ENCODE peak calls at places on chromosomes 12 and 14, in seven cellular contexts. One of them, this sample, is unnamed.

GRCh38 chr12:43113153-43113552 is 438.9 kb downstream of the ADAMTS20 start:
- DNase-seq in colonic mucosa: no peak
- DNase-seq in HCT116: no peak
- DNase-seq in A673: no peak
- DNase-seq in heart right ventricle: no peak
- DNase-seq in testis: no peak
- DNase-seq in mesenchymal stem cell: peak; percentile 24
- DNase-seq in this sample: peak; percentile 28

GRCh38 chr12:19620222-19620621 is 180.9 kb downstream of the AEBP2 start:
- DNase-seq in A673: no peak
- DNase-seq in colonic mucosa: peak; percentile 64
- DNase-seq in testis: no peak
- DNase-seq in mesenchymal stem cell: no peak
- DNase-seq in HCT116: no peak
- DNase-seq in heart right ventricle: no peak
- DNase-seq in this sample: no peak

GRCh38 chr14:105933238-105933637 is 406.9 kb downstream of the TMEM121 start:
- DNase-seq in testis: no peak
- DNase-seq in heart right ventricle: no peak
- DNase-seq in mesenchymal stem cell: no peak
- DNase-seq in colonic mucosa: no peak
- DNase-seq in A673: no peak
- DNase-seq in HCT116: no peak
- DNase-seq in this sample: no peak

GRCh38 chr12:113855998-113856397 is 110.1 kb downstream of the RBM19 start:
- DNase-seq in colonic mucosa: no peak
- DNase-seq in mesenchymal stem cell: no peak
- DNase-seq in testis: no peak
- DNase-seq in HCT116: no peak
- DNase-seq in heart right ventricle: peak; percentile 38
- DNase-seq in A673: no peak
- DNase-seq in this sample: no peak

GRCh38 chr12:2488596-2488995 is 306.2 kb upstream of the FKBP4 start:
- DNase-seq in mesenchymal stem cell: no peak
- DNase-seq in colonic mucosa: no peak
- DNase-seq in testis: no peak
- DNase-seq in A673: no peak
- DNase-seq in heart right ventricle: no peak
- DNase-seq in HCT116: no peak
- DNase-seq in this sample: no peak

GRCh38 chr12:45464699-45465098 is 248.8 kb downstream of the ANO6 start:
- DNase-seq in heart right ventricle: no peak
- DNase-seq in colonic mucosa: no peak
- DNase-seq in HCT116: peak; percentile 2
- DNase-seq in testis: peak; percentile 16
- DNase-seq in A673: peak; percentile 35
- DNase-seq in mesenchymal stem cell: peak; percentile 2
- DNase-seq in this sample: no peak

GRCh38 chr12:122121341-122122192 is 43.0 kb downstream of the MLXIP start:
- DNase-seq in heart right ventricle: no peak
- DNase-seq in colonic mucosa: no peak
- DNase-seq in A673: no peak
- DNase-seq in testis: no peak
- DNase-seq in HCT116: no peak
- DNase-seq in mesenchymal stem cell: no peak
- DNase-seq in this sample: no peak

GRCh38 chr14:89810101-89810500 is 144.4 kb downstream of the EFCAB11 start:
- DNase-seq in colonic mucosa: no peak
- DNase-seq in heart right ventricle: no peak
- DNase-seq in HCT116: no peak
- DNase-seq in mesenchymal stem cell: no peak
- DNase-seq in A673: no peak
- DNase-seq in testis: no peak
- DNase-seq in this sample: no peak

GRCh38 chr12:109199324-109199723 is 82.9 kb downstream of the ACACB start:
- DNase-seq in mesenchymal stem cell: no peak
- DNase-seq in colonic mucosa: no peak
- DNase-seq in heart right ventricle: no peak
- DNase-seq in HCT116: no peak
- DNase-seq in A673: no peak
- DNase-seq in testis: no peak
- DNase-seq in this sample: no peak

GRCh38 chr12:66087365-66087943 is 43.1 kb downstream of the LLPH start:
- DNase-seq in A673: peak; percentile 88
- DNase-seq in mesenchymal stem cell: peak; percentile 76
- DNase-seq in heart right ventricle: peak; percentile 66
- DNase-seq in HCT116: peak; percentile 68
- DNase-seq in testis: peak; percentile 84
- DNase-seq in colonic mucosa: peak; percentile 66
- DNase-seq in this sample: peak; percentile 90

GRCh38 chr12:18430425-18431048 is 169.2 kb downstream of the PIK3C2G start:
- DNase-seq in colonic mucosa: peak; percentile 49
- DNase-seq in A673: peak; percentile 27
- DNase-seq in HCT116: peak; percentile 38
- DNase-seq in mesenchymal stem cell: peak; percentile 71
- DNase-seq in heart right ventricle: peak; percentile 37
- DNase-seq in testis: peak; percentile 66
- DNase-seq in this sample: peak; percentile 78

GRCh38 chr14:20489093-20489994 is 16.0 kb upstream of the RNASE10 start:
- DNase-seq in heart right ventricle: peak; percentile 12
- DNase-seq in HCT116: no peak
- DNase-seq in mesenchymal stem cell: no peak
- DNase-seq in colonic mucosa: no peak
- DNase-seq in testis: no peak
- DNase-seq in A673: no peak
- DNase-seq in this sample: peak; percentile 45

GRCh38 chr12:105166736-105167135 is 59.2 kb downstream of the WASHC4 start:
- DNase-seq in A673: no peak
- DNase-seq in heart right ventricle: no peak
- DNase-seq in testis: no peak
- DNase-seq in colonic mucosa: no peak
- DNase-seq in HCT116: no peak
- DNase-seq in mesenchymal stem cell: peak; percentile 18
- DNase-seq in this sample: peak; percentile 65

GRCh38 chr12:28683371-28683770 is 465.7 kb upstream of the FAR2 start:
- DNase-seq in testis: no peak
- DNase-seq in heart right ventricle: no peak
- DNase-seq in colonic mucosa: no peak
- DNase-seq in mesenchymal stem cell: no peak
- DNase-seq in HCT116: no peak
- DNase-seq in A673: no peak
- DNase-seq in this sample: peak; percentile 64

GRCh38 chr12:51051787-51052186 is 3.7 kb downstream of the LETMD1 start:
- DNase-seq in A673: no peak
- DNase-seq in testis: no peak
- DNase-seq in mesenchymal stem cell: no peak
- DNase-seq in HCT116: no peak
- DNase-seq in heart right ventricle: no peak
- DNase-seq in colonic mucosa: no peak
- DNase-seq in this sample: no peak

GRCh38 chr12:133083345-133083744 is 2.6 kb downstream of the ZNF140 start:
- DNase-seq in A673: no peak
- DNase-seq in heart right ventricle: no peak
- DNase-seq in testis: no peak
- DNase-seq in mesenchymal stem cell: no peak
- DNase-seq in colonic mucosa: no peak
- DNase-seq in HCT116: no peak
- DNase-seq in this sample: no peak
- H3K9me3 ChIP-seq in A673: peaks cover 72% of the 10 kb centered on the region
- H3K9me3 ChIP-seq in heart right ventricle: peaks cover 61% of the 10 kb centered on the region
- H3K9me3 ChIP-seq in testis: no peaks in the 10 kb centered on the region
- H3K9me3 ChIP-seq in mesenchymal stem cell: peaks cover 81% of the 10 kb centered on the region
- H3K9me3 ChIP-seq in colonic mucosa: peaks cover 19% of the 10 kb centered on the region
- H3K9me3 ChIP-seq in HCT116: peaks cover 11% of the 10 kb centered on the region
- H3K9me3 ChIP-seq in this sample: peaks cover 76% of the 10 kb centered on the region

DNA sequence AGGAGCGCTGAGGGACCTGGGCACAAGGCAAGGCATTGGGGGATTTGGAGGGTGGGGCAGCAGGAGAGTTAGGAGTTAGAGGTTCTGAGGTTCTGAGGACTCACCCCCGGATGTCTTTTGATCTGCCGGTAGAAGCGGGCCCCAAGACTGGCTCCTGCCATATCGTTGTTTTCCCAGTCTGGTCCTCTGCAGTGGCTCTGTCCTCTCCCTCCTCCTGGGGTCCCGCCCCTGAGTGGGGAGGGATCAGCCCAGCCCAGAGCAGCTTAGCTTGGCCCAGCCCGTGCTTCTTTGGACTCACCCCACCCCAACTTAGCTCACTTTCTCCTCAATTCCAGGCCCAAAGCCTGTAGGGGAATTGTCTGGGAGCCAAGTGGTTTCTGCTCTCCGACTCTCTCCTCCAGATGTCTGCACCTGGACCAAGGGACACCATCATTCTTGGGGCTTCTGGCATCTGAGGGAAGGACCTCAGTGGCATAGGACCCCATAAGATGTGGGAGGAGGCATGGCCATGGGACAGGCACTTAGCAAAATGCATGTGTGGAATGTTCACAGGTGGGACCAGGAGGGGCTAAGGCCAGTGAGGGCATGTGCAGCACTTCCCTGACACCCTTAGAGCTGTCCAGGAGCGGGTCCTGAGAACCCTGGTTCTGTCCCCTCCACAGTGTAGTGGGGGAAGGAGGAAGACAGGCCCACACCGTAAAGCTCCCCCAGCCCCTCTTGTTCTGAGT is 7.6 kb downstream of the SHMT2 start:
- DNase-seq in heart right ventricle: peak; percentile 70
- DNase-seq in HCT116: no peak
- DNase-seq in mesenchymal stem cell: peak; percentile 30
- DNase-seq in colonic mucosa: no peak
- DNase-seq in A673: no peak
- DNase-seq in testis: no peak
- DNase-seq in this sample: peak; percentile 63
- H3K27me3 ChIP-seq in heart right ventricle: peaks cover 38% of the 10 kb centered on the region
- H3K27me3 ChIP-seq in HCT116: peaks cover 4% of the 10 kb centered on the region
- H3K27me3 ChIP-seq in mesenchymal stem cell: peaks cover 29% of the 10 kb centered on the region
- H3K27me3 ChIP-seq in colonic mucosa: peaks cover 60% of the 10 kb centered on the region
- H3K27me3 ChIP-seq in A673: peaks cover 12% of the 10 kb centered on the region
- H3K27me3 ChIP-seq in testis: no peaks in the 10 kb centered on the region
- H3K27me3 ChIP-seq in this sample: peaks cover 3% of the 10 kb centered on the region

DNA sequence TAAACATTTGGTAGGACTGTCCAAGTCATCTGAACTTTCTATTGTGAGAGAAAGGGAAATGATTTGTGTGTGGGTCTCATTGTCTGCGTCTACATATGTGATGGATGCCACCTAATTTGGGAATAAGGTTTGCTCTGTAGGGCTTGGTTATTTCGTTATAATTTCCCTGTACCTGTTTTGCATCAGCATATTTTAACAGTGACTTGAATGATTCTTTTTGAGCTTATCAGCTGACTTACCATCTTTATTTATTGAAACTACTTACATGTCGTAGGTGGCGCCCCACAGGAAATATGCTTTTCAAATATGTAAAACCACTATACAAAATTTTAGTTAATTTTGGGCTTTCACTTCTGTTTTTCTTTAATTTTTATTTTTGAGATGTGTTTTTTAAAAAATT is 56.5 kb upstream of the BCAT1 start:
- DNase-seq in heart right ventricle: no peak
- DNase-seq in HCT116: no peak
- DNase-seq in colonic mucosa: no peak
- DNase-seq in A673: no peak
- DNase-seq in testis: no peak
- DNase-seq in mesenchymal stem cell: no peak
- DNase-seq in this sample: no peak
- H3K4me3 ChIP-seq in heart right ventricle: no peak overlapping the region
- H3K4me3 ChIP-seq in HCT116: no peak overlapping the region
- H3K4me3 ChIP-seq in colonic mucosa: no peak overlapping the region
- H3K4me3 ChIP-seq in A673: no peak overlapping the region
- H3K4me3 ChIP-seq in testis: no peak overlapping the region
- H3K4me3 ChIP-seq in mesenchymal stem cell: no peak overlapping the region
- H3K4me3 ChIP-seq in this sample: no peak overlapping the region

GRCh38 chr14:44652640-44653039 is 145.6 kb upstream of the FSCB start:
- DNase-seq in A673: no peak
- DNase-seq in HCT116: no peak
- DNase-seq in colonic mucosa: no peak
- DNase-seq in mesenchymal stem cell: no peak
- DNase-seq in testis: no peak
- DNase-seq in heart right ventricle: no peak
- DNase-seq in this sample: no peak
- H3K9me3 ChIP-seq in A673: peaks cover 4% of the 10 kb centered on the region
- H3K9me3 ChIP-seq in HCT116: no peaks in the 10 kb centered on the region
- H3K9me3 ChIP-seq in colonic mucosa: no peaks in the 10 kb centered on the region
- H3K9me3 ChIP-seq in mesenchymal stem cell: no peaks in the 10 kb centered on the region
- H3K9me3 ChIP-seq in testis: no peaks in the 10 kb centered on the region
- H3K9me3 ChIP-seq in heart right ventricle: no peaks in the 10 kb centered on the region
- H3K9me3 ChIP-seq in this sample: no peaks in the 10 kb centered on the region

This sample was measured in adipocyte.